ENCODE peak calls at places on chromosomes 2 and 18, in five cellular contexts. W is PC-9, L is HCT116, V is PC-3, D is MM.1S. J is an unnamed sample. For H3K9me2 and H3K4me1, the result is how much of the 10 kb centered on the place peaks cover.

GRCh38 chr2:4085186-4085585 is 381.8 kb downstream of the DCDC2C start:
- DNase-seq in W (no peak), L (no peak), V (no peak), D (no peak), J (no peak)

GRCh38 chr2:72994282-72994990 is 77.1 kb downstream of the SFXN5 start:
- DNase-seq in W (no peak), L (no peak), V (no peak), D (no peak), J (no peak)

GRCh38 chr2:72415256-72415655 is 267.6 kb upstream of the CYP26B1 start:
- DNase-seq in W (no peak), L (no peak), V (peak), D (no peak), J (no peak)

GRCh38 chr2:108643450-108643849 is 75.8 kb upstream of the RANBP2 start:
- DNase-seq in W (no peak), L (no peak), V (no peak), D (no peak), J (no peak)

GRCh38 chr18:7978834-7979233 is 411.7 kb downstream of the PTPRM start:
- DNase-seq in W (no peak), L (no peak), V (no peak), D (no peak), J (no peak)

GRCh38 chr2:11097038-11097720 is 58.1 kb upstream of the SLC66A3 start:
- DNase-seq in W (no peak), L (no peak), V (peak), D (no peak), J (no peak)

GRCh38 chr18:50602466-50602865 is 42.6 kb downstream of the MAPK4 start:
- DNase-seq in W (no peak), L (no peak), V (no peak), D (no peak), J (no peak)

GRCh38 chr2:165594935-165595255 is 125.4 kb downstream of the CSRNP3 start:
- DNase-seq in W (no peak), L (no peak), V (no peak), D (no peak), J (peak)

GRCh38 chr2:187687585-187687984 is 133.3 kb upstream of the TFPI start:
- DNase-seq in W (no peak), L (no peak), V (no peak), D (no peak), J (no peak)

GRCh38 chr2:222450021-222450420 is 25.7 kb downstream of the SGPP2 start:
- DNase-seq in W (no peak), L (no peak), V (no peak), D (no peak), J (no peak)

GRCh38 chr2:240355001-240355891 is 80.2 kb upstream of the GPC1 start:
- DNase-seq in W (no peak), L (no peak), V (peak), D (no peak), J (no peak)

GRCh38 chr2:134120718-134121630 is 132.9 kb upstream of the MGAT5 start:
- DNase-seq in W (peak), L (no peak), V (peak), D (peak), J (peak)

GRCh38 chr2:191607101-191607500 is 70.8 kb upstream of the NABP1 start:
- DNase-seq in W (no peak), L (no peak), V (no peak), D (no peak), J (no peak)

GRCh38 chr18:5397102-5397501 is 101.6 kb upstream of the ZBTB14 start:
- DNase-seq in W (no peak), L (no peak), V (no peak), D (no peak), J (no peak)

GRCh38 chr18:56028514-56028913 is 440.5 kb upstream of the TCF4 start:
- DNase-seq in W (no peak), L (no peak), V (peak), D (no peak), J (no peak)

GRCh38 chr2:172279843-172280242 is 147.5 kb upstream of the ITGA6 start:
- DNase-seq in W (no peak), L (no peak), V (peak), D (no peak), J (no peak)

GRCh38 chr2:197090713-197091367 is 164.3 kb upstream of the PGAP1 start:
- DNase-seq in W (no peak), L (no peak), V (no peak), D (no peak), J (no peak)

GRCh38 chr2:160062283-160063005 is at the start of gene PLA2R1:
- DNase-seq in W (peak), L (no peak), V (peak), D (no peak), J (no peak)

GRCh38 chr2:150528861-150529801 is 41.7 kb upstream of the RND3 start:
- DNase-seq in W (no peak), L (no peak), V (peak), D (peak), J (no peak)

GRCh38 chr2:76870011-76870410 is 652.2 kb downstream of the LRRTM4 start:
- DNase-seq in W (no peak), L (no peak), V (no peak), D (no peak), J (no peak)

GRCh38 chr2:69943000-69943840 is 18.2 kb downstream of the ASPRV1 start:
- DNase-seq in W (no peak), L (no peak), V (peak), D (no peak), J (no peak)

GRCh38 chr2:219249203-219249980 is 3.7 kb upstream of the TUBA4B start:
- DNase-seq in W (peak), L (no peak), V (peak), D (peak), J (peak)

GRCh38 chr2:21916934-21917522 is 793.3 kb downstream of the TDRD15 start:
- DNase-seq in W (no peak), L (no peak), V (no peak), D (no peak), J (no peak)

GRCh38 chr2:171814883-171815282 is 79.2 kb downstream of the SLC25A12 start:
- DNase-seq in W (no peak), L (no peak), V (no peak), D (peak), J (no peak)

GRCh38 chr2:38935568-38936172 is 46.0 kb downstream of the ARHGEF33 start:
- DNase-seq in W (no peak), L (no peak), V (peak), D (no peak), J (no peak)

GRCh38 chr2:10447300-10448207 is 573 bp downstream of the ODC1 start:
- DNase-seq in W (no peak), L (no peak), V (peak), D (peak), J (peak)

GRCh38 chr18:32175265-32175664 is 14.6 kb upstream of the MEP1B start:
- DNase-seq in W (no peak), L (no peak), V (no peak), D (no peak), J (no peak)

GRCh38 chr2:81576713-81577112 is 1272.2 kb upstream of the LRRTM1 start:
- DNase-seq in W (no peak), L (no peak), V (no peak), D (no peak), J (no peak)

GRCh38 chr18:59549797-59550516 is 147.3 kb downstream of the CCBE1 start:
- DNase-seq in W (no peak), L (no peak), V (peak), D (no peak), J (no peak)

GRCh38 chr18:13451661-13452447 is 233.3 kb downstream of the LDLRAD4 start:
- DNase-seq in W (no peak), L (no peak), V (no peak), D (no peak), J (no peak)

GRCh38 chr2:144460981-144461766 is 58.7 kb downstream of the ZEB2 start:
- DNase-seq in W (no peak), L (no peak), V (no peak), D (no peak), J (no peak)

GRCh38 chr2:2199841-2200240 is 131.2 kb downstream of the MYT1L start:
- DNase-seq in W (no peak), L (no peak), V (no peak), D (no peak), J (no peak)

GRCh38 chr2:29502452-29502851 is 387.2 kb downstream of the CLIP4 start:
- DNase-seq in W (no peak), L (no peak), V (peak), D (no peak), J (no peak)

GRCh38 chr2:128641421-128642095 is 322.9 kb upstream of the HS6ST1 start:
- DNase-seq in W (no peak), L (no peak), V (no peak), D (no peak), J (no peak)

GRCh38 chr2:128640166-128640846 is 321.6 kb upstream of the HS6ST1 start:
- DNase-seq in W (no peak), L (no peak), V (no peak), D (no peak), J (no peak)

GRCh38 chr2:128640847-128641360 is 322.2 kb upstream of the HS6ST1 start:
- DNase-seq in W (no peak), L (no peak), V (no peak), D (no peak), J (no peak)

GRCh38 chr2:128638741-128639477 is 320.2 kb upstream of the HS6ST1 start:
- DNase-seq in W (no peak), L (no peak), V (no peak), D (no peak), J (no peak)

GRCh38 chr2:128639693-128640092 is 321.0 kb upstream of the HS6ST1 start:
- DNase-seq in W (no peak), L (no peak), V (no peak), D (no peak), J (no peak)
- H3K9me2 ChIP-seq in W (under half), L (under half), V (under half), D (under half), J (under half)

DNA sequence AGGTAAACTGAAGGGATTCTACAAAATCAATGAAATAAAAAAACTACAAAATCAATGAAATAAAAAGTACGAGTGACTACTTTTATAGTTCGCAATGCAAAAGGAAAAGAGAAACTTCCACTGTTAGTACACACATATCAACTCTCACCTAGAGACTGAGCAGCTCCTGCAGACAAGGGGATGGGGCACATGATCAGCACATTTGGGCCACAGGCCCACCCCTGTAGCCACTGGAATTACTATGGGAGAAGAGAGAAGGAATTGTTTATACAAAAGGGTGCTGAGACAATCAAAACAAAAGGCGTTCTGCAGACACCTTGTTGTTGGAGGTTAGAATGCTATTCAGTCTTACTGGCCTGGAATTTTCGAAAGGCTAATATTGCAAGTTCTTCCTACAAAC is 34.7 kb upstream of the CD226 start:
- DNase-seq in W (no peak), L (no peak), V (no peak), D (no peak), J (no peak)
- H3K4me1 ChIP-seq in W (under half), L (under half), V (under half), D (under half), J (under half)

DNA sequence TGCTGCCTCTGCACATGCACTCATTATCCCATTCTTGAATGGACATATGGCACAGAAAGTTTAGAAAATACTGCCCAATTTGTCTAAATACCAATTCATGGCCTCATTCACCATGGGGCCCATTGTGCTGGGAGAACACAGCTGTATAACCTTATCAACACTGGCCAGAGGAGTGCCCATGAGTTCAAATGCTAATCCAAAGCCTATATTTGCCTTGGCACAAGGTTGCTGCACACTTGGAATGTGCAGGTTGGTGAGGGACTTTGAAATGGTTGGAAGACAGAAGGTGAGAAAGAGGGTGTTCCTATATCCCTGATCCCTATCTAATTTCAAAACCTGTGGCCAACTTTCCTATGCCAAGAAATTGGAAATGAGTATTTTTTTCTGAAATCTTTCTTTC is 693.9 kb upstream of the ID2 start:
- DNase-seq in W (no peak), L (no peak), V (no peak), D (no peak), J (no peak)
- H3K9me2 ChIP-seq in W (under half), L (under half), V (under half), D (under half), J (under half)

GRCh38 chr2:105803773-105804172 is 59.1 kb downstream of the NCK2 start:
- DNase-seq in W (no peak), L (no peak), V (no peak), D (no peak), J (no peak)

GRCh38 chr2:105804266-105804665 is 59.6 kb downstream of the NCK2 start:
- DNase-seq in W (no peak), L (no peak), V (no peak), D (no peak), J (no peak)

GRCh38 chr2:105802587-105802986 is 57.9 kb downstream of the NCK2 start:
- DNase-seq in W (no peak), L (no peak), V (no peak), D (peak), J (peak)

GRCh38 chr2:105801961-105802360 is 57.2 kb downstream of the NCK2 start:
- DNase-seq in W (no peak), L (no peak), V (no peak), D (no peak), J (no peak)

DNA sequence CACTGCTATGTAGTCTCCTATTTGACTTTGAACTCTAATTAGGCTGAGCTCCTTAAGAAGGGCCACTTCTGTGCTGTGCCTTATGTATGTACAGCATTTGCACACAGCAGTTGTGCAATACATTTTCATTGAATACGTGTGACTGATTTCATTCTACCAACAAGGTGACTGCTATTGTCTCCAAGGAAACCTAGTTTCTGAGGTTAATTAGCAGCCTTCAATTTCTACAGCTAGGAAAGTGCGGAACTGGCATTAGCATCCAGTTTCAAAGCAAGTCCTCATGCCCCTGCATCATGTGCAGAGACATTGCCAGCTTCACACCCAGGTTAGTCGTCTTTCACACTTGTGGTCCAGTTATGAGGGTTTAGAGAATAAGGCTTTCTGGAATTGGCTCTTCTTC is 58.6 kb downstream of the NCK2 start:
- DNase-seq in W (no peak), L (no peak), V (no peak), D (no peak), J (no peak)
- H3K4me1 ChIP-seq in W (under half), L (under half), V (under half), D (half or more), J (half or more)

GRCh38 chr2:7994397-7994951 is 687.4 kb upstream of the ID2 start:
- DNase-seq in W (no peak), L (no peak), V (no peak), D (no peak), J (no peak)

GRCh38 chr2:7986431-7986830 is 695.4 kb upstream of the ID2 start:
- DNase-seq in W (no peak), L (no peak), V (no peak), D (no peak), J (no peak)

GRCh38 chr2:7992612-7993596 is 689.0 kb upstream of the ID2 start:
- DNase-seq in W (no peak), L (no peak), V (peak), D (no peak), J (no peak)

GRCh38 chr2:7984693-7985353 is 697.0 kb upstream of the ID2 start:
- DNase-seq in W (no peak), L (no peak), V (no peak), D (no peak), J (no peak)

DNA sequence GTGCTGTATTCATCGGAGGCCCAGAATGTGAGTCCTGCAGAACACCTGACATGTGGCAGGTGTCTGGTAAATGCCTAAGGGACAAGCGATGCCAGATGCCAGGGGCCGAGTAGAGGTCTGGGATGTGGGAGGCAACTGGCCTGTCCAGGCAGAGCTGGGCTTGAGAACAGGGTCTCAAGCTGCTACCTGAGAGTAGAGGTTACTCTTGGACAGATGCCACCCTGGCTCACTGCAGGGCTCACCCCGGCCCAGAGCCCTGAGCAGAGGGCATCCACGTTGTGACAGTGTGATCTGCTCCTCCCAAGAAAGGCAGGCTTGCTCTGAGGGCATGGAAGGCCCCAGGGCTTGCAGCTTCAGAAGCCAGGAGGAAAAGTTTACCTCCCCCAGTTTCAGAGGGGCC is 692.0 kb upstream of the ID2 start:
- DNase-seq in W (no peak), L (no peak), V (no peak), D (no peak), J (no peak)
- H3K9me2 ChIP-seq in W (under half), L (under half), V (under half), D (under half), J (under half)

GRCh38 chr2:179749210-179749609 is 112.2 kb downstream of the ZNF385B start:
- DNase-seq in W (no peak), L (no peak), V (peak), D (no peak), J (no peak)
- H3K4me1 ChIP-seq in W (under half), L (under half), V (under half), D (under half), J (under half)

GRCh38 chr2:7983451-7983850 is 698.4 kb upstream of the ID2 start:
- DNase-seq in W (no peak), L (no peak), V (no peak), D (no peak), J (no peak)

GRCh38 chr2:7983912-7984311 is 697.9 kb upstream of the ID2 start:
- DNase-seq in W (no peak), L (no peak), V (no peak), D (no peak), J (no peak)

DNA sequence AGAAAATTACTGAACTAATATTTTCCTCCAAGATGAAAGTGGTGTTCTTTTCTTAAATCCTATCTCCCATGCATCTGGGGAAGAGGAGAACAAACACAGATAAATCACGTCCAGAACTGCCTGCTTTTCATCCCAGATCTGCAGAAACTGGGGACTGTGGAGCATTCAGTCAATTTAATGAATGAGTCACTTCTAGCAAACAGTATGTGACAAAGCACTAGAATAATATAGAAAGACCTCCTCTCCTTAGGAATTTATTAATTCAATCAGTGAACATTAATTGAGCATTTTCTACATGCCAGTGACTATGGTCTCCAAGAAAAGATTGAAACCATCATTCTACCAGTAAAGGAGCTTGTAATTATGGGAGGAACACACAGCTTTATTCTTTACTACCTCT is 693.4 kb upstream of the ID2 start:
- DNase-seq in W (no peak), L (no peak), V (peak), D (no peak), J (no peak)
- H3K9me2 ChIP-seq in W (under half), L (under half), V (under half), D (under half), J (under half)

GRCh38 chr2:216113572-216113971 is 4.4 kb downstream of the XRCC5 start:
- DNase-seq in W (no peak), L (no peak), V (no peak), D (peak), J (peak)
- H3K4me1 ChIP-seq in W (under half), L (under half), V (under half), D (under half), J (half or more)

GRCh38 chr2:128638311-128638710 is 319.6 kb upstream of the HS6ST1 start:
- DNase-seq in W (no peak), L (no peak), V (no peak), D (no peak), J (no peak)
- H3K9me2 ChIP-seq in W (under half), L (under half), V (under half), D (under half), J (under half)

GRCh38 chr2:207970825-207971142 is 54.5 kb downstream of the PLEKHM3 start:
- DNase-seq in W (no peak), L (no peak), V (no peak), D (no peak), J (no peak)

GRCh38 chr2:207970138-207970824 is 55.0 kb downstream of the PLEKHM3 start:
- DNase-seq in W (no peak), L (no peak), V (no peak), D (no peak), J (no peak)

GRCh38 chr2:207978177-207978576 is 47.1 kb downstream of the PLEKHM3 start:
- DNase-seq in W (no peak), L (no peak), V (no peak), D (no peak), J (no peak)

GRCh38 chr2:207975910-207976309 is 49.4 kb downstream of the PLEKHM3 start:
- DNase-seq in W (no peak), L (no peak), V (no peak), D (no peak), J (no peak)

GRCh38 chr2:207974214-207974600 is 51.1 kb downstream of the PLEKHM3 start:
- DNase-seq in W (peak), L (no peak), V (no peak), D (no peak), J (no peak)
- H3K4me1 ChIP-seq in W (under half), L (under half), V (under half), D (under half), J (under half)

J was measured in OCI-LY7.